ENCODE peak calls at places on chromosomes 3 and 15, in five cellular contexts. T is posterior cingulate gyrus, B is fibroblast of lung, G is AG09319, D is right lobe of liver. C is an unnamed sample.

GRCh38 chr15:33382491-33382890 is 71.7 kb downstream of the RYR3 start:
- DNase-seq in T (no peak), B (no peak), G (no peak), D (no peak), C (no peak)

GRCh38 chr15:47806008-47806407 is 88.7 kb downstream of the SEMA6D start:
- DNase-seq in T (no peak), B (no peak), G (no peak), D (no peak), C (no peak)

GRCh38 chr3:155185623-155186022 is 105.5 kb downstream of the MME start:
- DNase-seq in T (no peak), B (peak), G (peak), D (no peak), C (no peak)

GRCh38 chr15:55253580-55253979 is 36.0 kb downstream of the RAB27A start:
- DNase-seq in T (no peak), B (peak), G (peak), D (no peak), C (no peak)

GRCh38 chr15:77282333-77282732 is 137.6 kb downstream of the PEAK1 start:
- DNase-seq in T (no peak), B (peak), G (peak), D (no peak), C (no peak)

GRCh38 chr3:151434151-151434890 is 26.5 kb downstream of the IGSF10 start:
- DNase-seq in T (no peak), B (peak), G (peak), D (no peak), C (no peak)

GRCh38 chr3:37962906-37963486 is 27.6 kb upstream of the VILL start:
- DNase-seq in T (no peak), B (no peak), G (no peak), D (peak), C (no peak)

GRCh38 chr15:85733415-85733814 is 61.3 kb downstream of the KLHL25 start:
- DNase-seq in T (no peak), B (no peak), G (no peak), D (no peak), C (no peak)

GRCh38 chr15:98649621-98649995 is 1.3 kb downstream of the IGF1R start:
- DNase-seq in T (peak), B (peak), G (no peak), D (no peak), C (no peak)

GRCh38 chr3:56347219-56347871 is 120.9 kb downstream of the ERC2 start:
- DNase-seq in T (peak), B (no peak), G (no peak), D (peak), C (no peak)

GRCh38 chr3:192514081-192514753 is 213.1 kb downstream of the FGF12 start:
- DNase-seq in T (peak), B (peak), G (no peak), D (no peak), C (no peak)

GRCh38 chr3:52456800-52457183 is 1.4 kb downstream of the NISCH start:
- DNase-seq in T (no peak), B (no peak), G (no peak), D (no peak), C (no peak)

GRCh38 chr15:74443100-74443909 is 9.5 kb upstream of the SEMA7A start:
- DNase-seq in T (no peak), B (peak), G (no peak), D (no peak), C (no peak)

GRCh38 chr3:13665582-13666226 is 116.8 kb downstream of the FBLN2 start:
- DNase-seq in T (no peak), B (no peak), G (no peak), D (no peak), C (no peak)

GRCh38 chr3:177250108-177250507 is 52.8 kb upstream of the TBL1XR1 start:
- DNase-seq in T (no peak), B (no peak), G (no peak), D (no peak), C (no peak)

GRCh38 chr15:98800437-98801233 is 152.3 kb downstream of the IGF1R start:
- DNase-seq in T (peak), B (peak), G (peak), D (no peak), C (no peak)

GRCh38 chr3:10354373-10355015 is 33.6 kb upstream of the SEC13 start:
- DNase-seq in T (no peak), B (no peak), G (no peak), D (no peak), C (no peak)

GRCh38 chr3:112931737-112932521 is 43.0 kb downstream of the CD200R1 start:
- DNase-seq in T (no peak), B (no peak), G (no peak), D (no peak), C (no peak)

GRCh38 chr15:73317651-73318462 is 50.9 kb downstream of the HCN4 start:
- DNase-seq in T (no peak), B (no peak), G (no peak), D (no peak), C (no peak)

GRCh38 chr15:99016680-99017321 is 9.2 kb upstream of the PGPEP1L start:
- DNase-seq in T (no peak), B (peak), G (peak), D (no peak), C (no peak)

GRCh38 chr3:187684880-187685279 is 14.7 kb upstream of the SST start:
- DNase-seq in T (no peak), B (peak), G (no peak), D (no peak), C (no peak)

GRCh38 chr15:65059369-65059750 is 8.4 kb downstream of the RASL12 start:
- DNase-seq in T (no peak), B (no peak), G (no peak), D (no peak), C (no peak)

GRCh38 chr3:84108442-84108971 is 850.3 kb upstream of the CADM2 start:
- DNase-seq in T (no peak), B (peak), G (no peak), D (no peak), C (no peak)

GRCh38 chr3:128585974-128586373 is 64.6 kb downstream of the RPN1 start:
- DNase-seq in T (no peak), B (no peak), G (no peak), D (no peak), C (no peak)

GRCh38 chr15:72604794-72605193 is 49.7 kb upstream of the GOLGA6B start:
- DNase-seq in T (no peak), B (no peak), G (no peak), D (no peak), C (no peak)

GRCh38 chr15:101105059-101105851 is 146.6 kb downstream of the CHSY1 start:
- DNase-seq in T (no peak), B (peak), G (no peak), D (no peak), C (no peak)

C was measured in GM12878.